ENCODE peak calls at places on chromosomes 3 and 15, in ten cellular contexts. M, K, D, P, T, H, A, J, N and X are unnamed samples.

GRCh38 chr3:14511623-14511965 is 28.5 kb downstream of the GRIP2 start:
- DNase-seq in M (no peak), K (no peak), D (no peak), P (no peak), T (no peak), H (no peak), A (no peak), J (no peak), N (no peak), X (no peak)

GRCh38 chr3:12501360-12502020 is 17.2 kb downstream of the TSEN2 start:
- DNase-seq in M (no peak), K (no peak), D (no peak), P (no peak), T (no peak), H (no peak), A (peak; percentile 89), J (no peak), N (peak; percentile 92), X (no peak)

GRCh38 chr3:42711491-42712343 is 9.1 kb upstream of the HHATL start:
- DNase-seq in M (no peak), K (peak; percentile 74), D (no peak), P (no peak), T (no peak), H (no peak), A (no peak), J (no peak), N (peak; percentile 5), X (no peak)

GRCh38 chr15:72420580-72420979 is 22.5 kb downstream of the TMEM202 start:
- DNase-seq in M (no peak), K (no peak), D (no peak), P (no peak), T (no peak), H (no peak), A (no peak), J (peak; percentile 36), N (no peak), X (no peak)

GRCh38 chr3:127418560-127419099 is 130.8 kb upstream of the PRR20G start:
- DNase-seq in M (no peak), K (no peak), D (no peak), P (no peak), T (no peak), H (no peak), A (no peak), J (no peak), N (no peak), X (no peak)

GRCh38 chr3:187783098-187783497 is 37.8 kb upstream of the BCL6 start:
- DNase-seq in M (no peak), K (no peak), D (peak; percentile 92), P (no peak), T (no peak), H (no peak), A (peak; percentile 85), J (no peak), N (peak; percentile 92), X (no peak)

GRCh38 chr3:37968232-37968631 is 22.4 kb upstream of the VILL start:
- DNase-seq in M (no peak), K (peak; percentile 15), D (no peak), P (no peak), T (no peak), H (no peak), A (no peak), J (no peak), N (no peak), X (no peak)

GRCh38 chr15:39919740-39920509 is at the start of gene GPR176:
- DNase-seq in M (peak; percentile 22), K (peak; percentile 93), D (peak; percentile 43), P (no peak), T (peak; percentile 31), H (no peak), A (peak; percentile 86), J (peak; percentile 8), N (peak; percentile 82), X (no peak)

GRCh38 chr3:53880396-53881345 is 1.3 kb downstream of the ACTR8 start:
- DNase-seq in M (no peak), K (no peak), D (peak; percentile 33), P (no peak), T (no peak), H (no peak), A (peak; percentile 37), J (no peak), N (peak; percentile 17), X (no peak)

GRCh38 chr3:24500806-24501205 is 6.2 kb upstream of the THRB start:
- DNase-seq in M (no peak), K (no peak), D (no peak), P (no peak), T (no peak), H (no peak), A (no peak), J (no peak), N (no peak), X (no peak)

GRCh38 chr3:6671363-6671762 is 189.6 kb upstream of the GRM7 start:
- DNase-seq in M (no peak), K (no peak), D (no peak), P (no peak), T (no peak), H (no peak), A (no peak), J (no peak), N (no peak), X (no peak)

GRCh38 chr15:41603941-41604660 is 45.1 kb downstream of the TYRO3 start:
- DNase-seq in M (peak; percentile 57), K (peak; percentile 91), D (peak; percentile 73), P (no peak), T (peak; percentile 55), H (peak; percentile 64), A (peak; percentile 89), J (peak; percentile 65), N (peak; percentile 93), X (peak; percentile 67)

GRCh38 chr3:140244893-140245292 is 309.9 kb downstream of the CLSTN2 start:
- DNase-seq in M (no peak), K (no peak), D (no peak), P (no peak), T (no peak), H (no peak), A (no peak), J (no peak), N (no peak), X (no peak)

GRCh38 chr15:83209333-83209732 is 1.7 kb upstream of the HDGFL3 start:
- DNase-seq in M (no peak), K (no peak), D (no peak), P (no peak), T (no peak), H (no peak), A (no peak), J (no peak), N (no peak), X (no peak)

GRCh38 chr3:196533260-196533681 is 18.1 kb upstream of the SMCO1 start:
- DNase-seq in M (no peak), K (peak; percentile 60), D (peak; percentile 56), P (no peak), T (no peak), H (no peak), A (peak; percentile 42), J (no peak), N (no peak), X (no peak)

GRCh38 chr3:196525141-196525540 is 10.0 kb upstream of the SMCO1 start:
- DNase-seq in M (no peak), K (no peak), D (no peak), P (no peak), T (no peak), H (no peak), A (no peak), J (no peak), N (no peak), X (no peak)

GRCh38 chr3:196531418-196531817 is 16.3 kb upstream of the SMCO1 start:
- DNase-seq in M (no peak), K (peak; percentile 25), D (no peak), P (no peak), T (no peak), H (no peak), A (no peak), J (no peak), N (no peak), X (no peak)

GRCh38 chr3:196524527-196524926 is 9.4 kb upstream of the SMCO1 start:
- DNase-seq in M (no peak), K (peak; percentile 4), D (no peak), P (no peak), T (no peak), H (peak; percentile 36), A (peak; percentile 40), J (peak; percentile 17), N (no peak), X (no peak)

DNA sequence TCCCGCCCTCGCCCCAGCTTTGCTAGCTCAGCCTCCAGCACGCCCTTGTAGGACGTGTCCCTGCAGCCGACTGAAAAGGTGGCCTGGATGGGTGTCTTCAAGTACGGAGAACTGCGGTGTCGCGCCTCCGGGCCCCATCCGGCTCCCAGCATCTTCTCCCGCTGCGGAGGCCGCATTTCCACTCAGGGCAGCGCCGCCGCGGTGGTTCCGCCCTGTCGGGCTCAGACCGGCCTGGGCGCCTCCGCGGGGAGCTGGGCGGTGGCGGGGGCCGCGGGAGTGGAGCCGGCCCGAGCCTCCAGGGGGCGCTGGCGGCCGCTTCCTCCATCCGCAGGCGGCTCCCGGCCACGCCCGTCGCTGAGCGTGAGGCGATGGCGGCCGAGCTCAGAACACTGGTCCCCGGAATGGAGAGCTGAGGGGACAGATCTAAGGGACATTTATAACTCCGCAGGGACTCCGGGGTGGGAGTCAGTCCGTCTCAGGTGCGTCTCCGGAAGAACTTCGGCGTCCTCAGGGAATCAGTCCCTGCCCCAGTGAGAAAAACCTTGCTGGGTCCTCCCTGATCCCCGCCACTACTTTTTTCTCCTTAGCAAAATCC is 13.6 kb upstream of the SMCO1 start:
- DNase-seq in M (peak; percentile 79), K (peak; percentile 93), D (peak; percentile 50), P (peak; percentile 33), T (peak; percentile 82), H (peak; percentile 77), A (peak; percentile 64), J (peak; percentile 80), N (peak; percentile 62), X (peak; percentile 92)
- H3K4me3 ChIP-seq in M (peak overlapping the region; percentile 30), K (no peak overlapping the region), D (peak overlapping the region; percentile 54), P (peak overlapping the region; percentile 67), T (peak overlapping the region; percentile 55), H (peak overlapping the region; percentile 55), A (peak overlapping the region; percentile 51), J (peak overlapping the region; percentile 26), N (peak overlapping the region; percentile 49), X (peak overlapping the region; percentile 77)

GRCh38 chr3:194141415-194142155 is 5.6 kb downstream of the HES1 start:
- DNase-seq in M (peak; percentile 91), K (peak; percentile 98), D (peak; percentile 91), P (no peak), T (peak; percentile 94), H (peak; percentile 62), A (peak; percentile 94), J (peak; percentile 77), N (peak; percentile 90), X (peak; percentile 76)
- TF ChIP-seq CTCF in M (no peak), K (no peak), D (no peak), P (no peak), T (no peak), H (no peak), A (no peak), J (no peak), N (no peak), X (no peak)

GRCh38 chr3:149751551-149751950 is 738 bp downstream of the COMMD2 start:
- DNase-seq in M (no peak), K (no peak), D (no peak), P (no peak), T (no peak), H (peak; percentile 7), A (no peak), J (peak; percentile 14), N (no peak), X (peak; percentile 5)
- H3K4me3 ChIP-seq in M (peak overlapping the region; percentile 81), K (peak overlapping the region; percentile 80), D (peak overlapping the region; percentile 97), P (peak overlapping the region; percentile 97), T (peak overlapping the region; percentile 83), H (peak overlapping the region; percentile 77), A (peak overlapping the region; percentile 94), J (peak overlapping the region; percentile 99), N (peak overlapping the region; percentile 96), X (peak overlapping the region; percentile 93)

GRCh38 chr3:57112206-57112605 is 51.7 kb downstream of the SPATA12 start:
- DNase-seq in M (no peak), K (no peak), D (no peak), P (no peak), T (no peak), H (peak; percentile 28), A (peak; percentile 10), J (no peak), N (no peak), X (peak; percentile 19)
- TF ChIP-seq CTCF in M (no peak), K (no peak), D (peak; percentile 57), P (peak; percentile 55), T (no peak), H (peak; percentile 77), A (peak; percentile 36), J (no peak), N (peak; percentile 24), X (peak; percentile 34)